ENCODE peak calls at places on chromosomes 4 and X, in five cellular contexts. U is testis, N is SJSA1, X is heart left ventricle, J is A549. A is an unnamed sample. For H3K4me1, the result is how much of the 10 kb centered on the place peaks cover.

GRCh38 chrX:33725556-33726232 is 406.4 kb downstream of the FAM47A start:
- DNase-seq in U (peak), N (no peak), X (no peak), J (peak), A (no peak)

GRCh38 chrX:21996872-21997271 is 35.3 kb upstream of the PHEX start:
- DNase-seq in U (no peak), N (no peak), X (no peak), J (peak), A (no peak)

GRCh38 chr4:1578301-1578781 is 105.8 kb downstream of the FAM53A start:
- DNase-seq in U (no peak), N (no peak), X (no peak), J (no peak), A (no peak)

GRCh38 chr4:25767877-25768475 is 94.8 kb downstream of the SEL1L3 start:
- DNase-seq in U (peak), N (peak), X (peak), J (peak), A (peak)

GRCh38 chr4:95319169-95319568 is 229.6 kb downstream of the UNC5C start:
- DNase-seq in U (no peak), N (no peak), X (no peak), J (no peak), A (no peak)

GRCh38 chr4:151948351-151949016 is 187.7 kb upstream of the GATB start:
- DNase-seq in U (no peak), N (no peak), X (no peak), J (no peak), A (no peak)

GRCh38 chr4:25663778-25664177 is 8.1 kb downstream of the SLC34A2 start:
- DNase-seq in U (no peak), N (no peak), X (no peak), J (no peak), A (no peak)

GRCh38 chr4:114780205-114780604 is 181.6 kb downstream of the UGT8 start:
- DNase-seq in U (peak), N (no peak), X (no peak), J (peak), A (no peak)

GRCh38 chrX:47815901-47816845 is 20.5 kb upstream of the ZNF81 start:
- DNase-seq in U (no peak), N (no peak), X (no peak), J (peak), A (no peak)

GRCh38 chr4:108854781-108855180 is 91.9 kb upstream of the ETNPPL start:
- DNase-seq in U (no peak), N (no peak), X (no peak), J (no peak), A (no peak)

GRCh38 chr4:175435437-175435836 is 376.6 kb downstream of the GPM6A start:
- DNase-seq in U (no peak), N (no peak), X (no peak), J (no peak), A (no peak)

GRCh38 chrX:13254076-13254785 is 65.6 kb downstream of the ATXN3L start:
- DNase-seq in U (peak), N (no peak), X (no peak), J (peak), A (no peak)

GRCh38 chr4:88442636-88443260 is 14.2 kb upstream of the HERC5 start:
- DNase-seq in U (peak), N (no peak), X (no peak), J (no peak), A (no peak)

GRCh38 chrX:4091046-4091760 is 377.8 kb upstream of the PRKX start:
- DNase-seq in U (no peak), N (no peak), X (no peak), J (peak), A (no peak)

GRCh38 chr4:149793459-149793858 is 22.2 kb downstream of the IQCM start:
- DNase-seq in U (no peak), N (no peak), X (no peak), J (no peak), A (no peak)

GRCh38 chr4:20368926-20369325 is 117.2 kb downstream of the SLIT2 start:
- DNase-seq in U (no peak), N (no peak), X (no peak), J (no peak), A (no peak)

GRCh38 chrX:68402094-68402493 is 31.2 kb downstream of the OPHN1 start:
- DNase-seq in U (no peak), N (no peak), X (no peak), J (no peak), A (no peak)

GRCh38 chr4:74108457-74109115 is 9.6 kb upstream of the CXCL2 start:
- DNase-seq in U (no peak), N (no peak), X (no peak), J (no peak), A (no peak)
- H3K4me1 ChIP-seq in U (under half), N (under half), X (under half), J (half or more), A (under half)

GRCh38 chr4:22514001-22514400 is 1.9 kb downstream of the ADGRA3 start:
- DNase-seq in U (no peak), N (no peak), X (no peak), J (peak), A (no peak)
- H3K4me3 ChIP-seq in U (no peak), N (peak), X (no peak), J (peak), A (no peak)

GRCh38 chr4:87005369-87005689 is 70.5 kb downstream of the AFF1 start:
- DNase-seq in U (no peak), N (no peak), X (no peak), J (no peak), A (no peak)
- H3K4me1 ChIP-seq in U (under half), N (under half), X (under half), J (under half), A (under half)

DNA sequence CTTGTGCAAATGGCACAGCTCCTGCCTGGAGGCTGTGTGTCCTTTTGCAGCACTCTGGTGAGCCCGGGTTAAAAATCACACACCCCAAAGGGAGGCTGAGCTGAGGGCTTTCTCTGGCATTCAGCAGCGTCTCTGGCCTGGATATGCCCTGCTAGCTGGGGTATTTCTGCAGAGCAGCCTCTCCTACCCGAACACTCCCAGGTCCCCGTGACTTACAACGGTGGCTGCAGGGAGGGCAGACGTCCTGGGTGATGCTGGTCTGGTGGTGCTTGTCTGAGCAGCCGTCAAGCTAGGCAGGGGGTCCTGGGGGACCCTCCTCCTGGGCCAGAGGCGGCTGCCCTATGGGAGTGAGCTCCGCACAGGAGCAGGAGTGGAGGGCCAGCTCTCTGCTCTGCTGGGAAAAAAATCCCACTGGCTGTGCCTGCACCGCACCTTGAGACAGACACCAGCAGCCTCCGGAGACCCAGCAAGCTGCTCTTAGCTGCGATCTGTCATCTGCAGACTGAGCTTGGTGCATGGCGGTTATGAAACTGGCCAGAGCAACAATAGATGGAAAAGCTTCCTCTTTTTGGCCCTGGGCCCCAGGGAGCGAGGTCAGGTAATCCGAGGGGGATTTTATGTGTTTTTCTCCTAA is 41.3 kb upstream of the ASMTL start:
- DNase-seq in U (no peak), N (no peak), X (peak), J (no peak), A (no peak)
- H3K4me3 ChIP-seq in U (no peak), N (no peak), X (no peak), J (no peak), A (no peak)

GRCh38 chr4:120616041-120616440 is 306.5 kb downstream of the PRDM5 start:
- DNase-seq in U (no peak), N (no peak), X (no peak), J (no peak), A (no peak)
- H3K4me1 ChIP-seq in U (under half), N (under half), X (under half), J (under half), A (under half)

GRCh38 chr4:85744950-85745349 is 270.0 kb downstream of the ARHGAP24 start:
- DNase-seq in U (no peak), N (no peak), X (no peak), J (no peak), A (no peak)
- H3K4me3 ChIP-seq in U (no peak), N (no peak), X (no peak), J (no peak), A (no peak)

GRCh38 chr4:3830774-3831528 is 64.8 kb downstream of the ADRA2C start:
- DNase-seq in U (no peak), N (no peak), X (no peak), J (no peak), A (no peak)

GRCh38 chr4:3834186-3834920 is 68.2 kb downstream of the ADRA2C start:
- DNase-seq in U (no peak), N (no peak), X (no peak), J (no peak), A (no peak)

GRCh38 chr4:3833326-3833989 is 67.3 kb downstream of the ADRA2C start:
- DNase-seq in U (no peak), N (no peak), X (no peak), J (no peak), A (no peak)

GRCh38 chr4:3831529-3832150 is 65.5 kb downstream of the ADRA2C start:
- DNase-seq in U (no peak), N (no peak), X (no peak), J (no peak), A (no peak)

GRCh38 chr4:3832536-3833220 is 66.5 kb downstream of the ADRA2C start:
- DNase-seq in U (no peak), N (no peak), X (no peak), J (no peak), A (no peak)
- H3K4me1 ChIP-seq in U (under half), N (under half), X (under half), J (under half), A (under half)